ENCODE peak calls at places on chromosomes 1 and 21, in four cellular contexts. Z is GM23338, I is SW480, P is stomach. A is an unnamed sample.

GRCh38 chr1:91948097-91948496 is 1.1 kb upstream of the BRDT start:
- DNase-seq in Z (no peak), I (no peak), P (no peak), A (no peak)

GRCh38 chr1:170800243-170800642 is 135.1 kb upstream of the MROH9 start:
- DNase-seq in Z (no peak), I (no peak), P (no peak), A (no peak)

GRCh38 chr21:31340499-31340898 is 3.6 kb downstream of the TIAM1 start:
- DNase-seq in Z (no peak), I (no peak), P (no peak), A (no peak)

GRCh38 chr1:212699839-212700596 is at the start of gene BATF3:
- DNase-seq in Z (peak), I (no peak), P (peak), A (no peak)

GRCh38 chr21:44057960-44058651 is 46.0 kb downstream of the TRAPPC10 start:
- DNase-seq in Z (no peak), I (no peak), P (no peak), A (no peak)

GRCh38 chr1:229952670-229953520 is 114.1 kb upstream of the GALNT2 start:
- DNase-seq in Z (no peak), I (no peak), P (no peak), A (no peak)

GRCh38 chr1:27284425-27285287 is 37.3 kb upstream of the TMEM222 start:
- DNase-seq in Z (peak), I (peak), P (peak), A (peak)

GRCh38 chr1:226082959-226083302 is 20.4 kb downstream of the H3-3A start:
- DNase-seq in Z (peak), I (peak), P (peak), A (no peak)

GRCh38 chr1:42940851-42941639 is 17.6 kb downstream of the SLC2A1 start:
- DNase-seq in Z (no peak), I (peak), P (no peak), A (peak)

GRCh38 chr21:34881421-34881820 is 167.7 kb downstream of the RUNX1 start:
- DNase-seq in Z (no peak), I (no peak), P (no peak), A (no peak)

GRCh38 chr1:11311816-11312755 is 39.1 kb downstream of the UBIAD1 start:
- DNase-seq in Z (no peak), I (no peak), P (no peak), A (no peak)

GRCh38 chr1:94865369-94865768 is 45.2 kb downstream of the SLC44A3 start:
- DNase-seq in Z (no peak), I (no peak), P (no peak), A (no peak)

GRCh38 chr1:31487143-31487542 is 74.1 kb downstream of the SERINC2 start:
- DNase-seq in Z (no peak), I (no peak), P (no peak), A (no peak)

GRCh38 chr21:17590443-17590842 is 22.3 kb downstream of the BTG3 start:
- DNase-seq in Z (no peak), I (no peak), P (no peak), A (no peak)

A was measured in smooth muscle cell of the brain vasculature.